ENCODE peak calls at places on chromosomes 7 and 10, in seven cellular contexts. One of them, this sample, is unnamed.

GRCh38 chr10:11195017-11195586 is 177.4 kb downstream of the CELF2 start:
- DNase-seq in IMR-90: no peak
- DNase-seq in PC-9: no peak
- DNase-seq in mesothelial cell of epicardium: no peak
- DNase-seq in activated CD8-positive, alpha-beta T cell treated with anti-CD3 and anti-CD28 coated beads for 36 hours: no peak
- DNase-seq in CD8-positive, alpha-beta T cell: no peak
- DNase-seq in tibial nerve: no peak
- DNase-seq in this sample: no peak

GRCh38 chr7:47819054-47819920 is 129.0 kb downstream of the PKD1L1 start:
- DNase-seq in IMR-90: peak; percentile 82
- DNase-seq in PC-9: peak; percentile 81
- DNase-seq in mesothelial cell of epicardium: peak; percentile 78
- DNase-seq in activated CD8-positive, alpha-beta T cell treated with anti-CD3 and anti-CD28 coated beads for 36 hours: peak; percentile 67
- DNase-seq in CD8-positive, alpha-beta T cell: peak; percentile 42
- DNase-seq in tibial nerve: peak; percentile 68
- DNase-seq in this sample: peak; percentile 56

GRCh38 chr10:86439544-86439943 is 72.9 kb upstream of the GRID1 start:
- DNase-seq in IMR-90: peak; percentile 97
- DNase-seq in PC-9: no peak
- DNase-seq in mesothelial cell of epicardium: no peak
- DNase-seq in activated CD8-positive, alpha-beta T cell treated with anti-CD3 and anti-CD28 coated beads for 36 hours: no peak
- DNase-seq in CD8-positive, alpha-beta T cell: no peak
- DNase-seq in tibial nerve: peak; percentile 70
- DNase-seq in this sample: no peak

GRCh38 chr7:21077602-21078001 is 290.9 kb upstream of the SP8 start:
- DNase-seq in IMR-90: no peak
- DNase-seq in PC-9: no peak
- DNase-seq in mesothelial cell of epicardium: no peak
- DNase-seq in activated CD8-positive, alpha-beta T cell treated with anti-CD3 and anti-CD28 coated beads for 36 hours: no peak
- DNase-seq in CD8-positive, alpha-beta T cell: no peak
- DNase-seq in tibial nerve: no peak
- DNase-seq in this sample: no peak

GRCh38 chr10:55509168-55509567 is 708.1 kb upstream of the PCDH15 start:
- DNase-seq in IMR-90: no peak
- DNase-seq in PC-9: no peak
- DNase-seq in mesothelial cell of epicardium: no peak
- DNase-seq in activated CD8-positive, alpha-beta T cell treated with anti-CD3 and anti-CD28 coated beads for 36 hours: no peak
- DNase-seq in CD8-positive, alpha-beta T cell: no peak
- DNase-seq in tibial nerve: no peak
- DNase-seq in this sample: no peak

GRCh38 chr7:113060100-113060499 is 26.5 kb downstream of the GPR85 start:
- DNase-seq in IMR-90: no peak
- DNase-seq in PC-9: no peak
- DNase-seq in mesothelial cell of epicardium: no peak
- DNase-seq in activated CD8-positive, alpha-beta T cell treated with anti-CD3 and anti-CD28 coated beads for 36 hours: no peak
- DNase-seq in CD8-positive, alpha-beta T cell: no peak
- DNase-seq in tibial nerve: no peak
- DNase-seq in this sample: no peak

GRCh38 chr10:63935705-63936104 is 414.5 kb downstream of the REEP3 start:
- DNase-seq in IMR-90: no peak
- DNase-seq in PC-9: no peak
- DNase-seq in mesothelial cell of epicardium: no peak
- DNase-seq in activated CD8-positive, alpha-beta T cell treated with anti-CD3 and anti-CD28 coated beads for 36 hours: no peak
- DNase-seq in CD8-positive, alpha-beta T cell: no peak
- DNase-seq in tibial nerve: no peak
- DNase-seq in this sample: no peak

GRCh38 chr7:83850037-83850619 is 201.2 kb upstream of the SEMA3E start:
- DNase-seq in IMR-90: no peak
- DNase-seq in PC-9: no peak
- DNase-seq in mesothelial cell of epicardium: no peak
- DNase-seq in activated CD8-positive, alpha-beta T cell treated with anti-CD3 and anti-CD28 coated beads for 36 hours: no peak
- DNase-seq in CD8-positive, alpha-beta T cell: no peak
- DNase-seq in tibial nerve: no peak
- DNase-seq in this sample: no peak

GRCh38 chr10:77531441-77532001 is 106.1 kb downstream of the KCNMA1 start:
- DNase-seq in IMR-90: peak; percentile 92
- DNase-seq in PC-9: peak; percentile 45
- DNase-seq in mesothelial cell of epicardium: no peak
- DNase-seq in activated CD8-positive, alpha-beta T cell treated with anti-CD3 and anti-CD28 coated beads for 36 hours: no peak
- DNase-seq in CD8-positive, alpha-beta T cell: no peak
- DNase-seq in tibial nerve: no peak
- DNase-seq in this sample: no peak

GRCh38 chr10:124025638-124026336 is 67.6 kb downstream of the CHST15 start:
- DNase-seq in IMR-90: no peak
- DNase-seq in PC-9: no peak
- DNase-seq in mesothelial cell of epicardium: no peak
- DNase-seq in activated CD8-positive, alpha-beta T cell treated with anti-CD3 and anti-CD28 coated beads for 36 hours: peak; percentile 21
- DNase-seq in CD8-positive, alpha-beta T cell: no peak
- DNase-seq in tibial nerve: no peak
- DNase-seq in this sample: no peak

GRCh38 chr7:26250239-26250638 is 41.4 kb upstream of the SNX10 start:
- DNase-seq in IMR-90: no peak
- DNase-seq in PC-9: no peak
- DNase-seq in mesothelial cell of epicardium: no peak
- DNase-seq in activated CD8-positive, alpha-beta T cell treated with anti-CD3 and anti-CD28 coated beads for 36 hours: no peak
- DNase-seq in CD8-positive, alpha-beta T cell: no peak
- DNase-seq in tibial nerve: no peak
- DNase-seq in this sample: no peak

GRCh38 chr10:114320249-114321116 is 81.4 kb downstream of the VWA2 start:
- DNase-seq in IMR-90: no peak
- DNase-seq in PC-9: peak; percentile 94
- DNase-seq in mesothelial cell of epicardium: no peak
- DNase-seq in activated CD8-positive, alpha-beta T cell treated with anti-CD3 and anti-CD28 coated beads for 36 hours: no peak
- DNase-seq in CD8-positive, alpha-beta T cell: no peak
- DNase-seq in tibial nerve: no peak
- DNase-seq in this sample: no peak

GRCh38 chr10:100020883-100021248 is 11.1 kb upstream of the DNMBP start:
- DNase-seq in IMR-90: no peak
- DNase-seq in PC-9: no peak
- DNase-seq in mesothelial cell of epicardium: no peak
- DNase-seq in activated CD8-positive, alpha-beta T cell treated with anti-CD3 and anti-CD28 coated beads for 36 hours: no peak
- DNase-seq in CD8-positive, alpha-beta T cell: no peak
- DNase-seq in tibial nerve: no peak
- DNase-seq in this sample: no peak

GRCh38 chr10:78524342-78524741 is 490.7 kb downstream of the RPS24 start:
- DNase-seq in IMR-90: no peak
- DNase-seq in PC-9: no peak
- DNase-seq in mesothelial cell of epicardium: no peak
- DNase-seq in activated CD8-positive, alpha-beta T cell treated with anti-CD3 and anti-CD28 coated beads for 36 hours: no peak
- DNase-seq in CD8-positive, alpha-beta T cell: no peak
- DNase-seq in tibial nerve: no peak
- DNase-seq in this sample: no peak

GRCh38 chr10:15136960-15137359 is 31.5 kb downstream of the NMT2 start:
- DNase-seq in IMR-90: peak; percentile 49
- DNase-seq in PC-9: no peak
- DNase-seq in mesothelial cell of epicardium: no peak
- DNase-seq in activated CD8-positive, alpha-beta T cell treated with anti-CD3 and anti-CD28 coated beads for 36 hours: no peak
- DNase-seq in CD8-positive, alpha-beta T cell: no peak
- DNase-seq in tibial nerve: no peak
- DNase-seq in this sample: no peak

GRCh38 chr10:77604063-77604462 is 33.5 kb downstream of the KCNMA1 start:
- DNase-seq in IMR-90: no peak
- DNase-seq in PC-9: no peak
- DNase-seq in mesothelial cell of epicardium: no peak
- DNase-seq in activated CD8-positive, alpha-beta T cell treated with anti-CD3 and anti-CD28 coated beads for 36 hours: no peak
- DNase-seq in CD8-positive, alpha-beta T cell: no peak
- DNase-seq in tibial nerve: no peak
- DNase-seq in this sample: no peak

GRCh38 chr10:92751534-92751811 is 61.7 kb downstream of the HHEX start:
- DNase-seq in IMR-90: no peak
- DNase-seq in PC-9: no peak
- DNase-seq in mesothelial cell of epicardium: no peak
- DNase-seq in activated CD8-positive, alpha-beta T cell treated with anti-CD3 and anti-CD28 coated beads for 36 hours: no peak
- DNase-seq in CD8-positive, alpha-beta T cell: no peak
- DNase-seq in tibial nerve: no peak
- DNase-seq in this sample: no peak

GRCh38 chr10:16780338-16780880 is 36.8 kb downstream of the RSU1 start:
- DNase-seq in IMR-90: no peak
- DNase-seq in PC-9: no peak
- DNase-seq in mesothelial cell of epicardium: no peak
- DNase-seq in activated CD8-positive, alpha-beta T cell treated with anti-CD3 and anti-CD28 coated beads for 36 hours: no peak
- DNase-seq in CD8-positive, alpha-beta T cell: no peak
- DNase-seq in tibial nerve: no peak
- DNase-seq in this sample: no peak

GRCh38 chr10:113230018-113230610 is 280.1 kb downstream of the TCF7L2 start:
- DNase-seq in IMR-90: no peak
- DNase-seq in PC-9: no peak
- DNase-seq in mesothelial cell of epicardium: no peak
- DNase-seq in activated CD8-positive, alpha-beta T cell treated with anti-CD3 and anti-CD28 coated beads for 36 hours: no peak
- DNase-seq in CD8-positive, alpha-beta T cell: no peak
- DNase-seq in tibial nerve: no peak
- DNase-seq in this sample: no peak
- TF ChIP-seq CTCF in IMR-90: no peak
- TF ChIP-seq CTCF in PC-9: no peak
- TF ChIP-seq CTCF in mesothelial cell of epicardium: no peak
- TF ChIP-seq CTCF in activated CD8-positive, alpha-beta T cell treated with anti-CD3 and anti-CD28 coated beads for 36 hours: no peak
- TF ChIP-seq CTCF in CD8-positive, alpha-beta T cell: no peak
- TF ChIP-seq CTCF in tibial nerve: no peak
- TF ChIP-seq CTCF in this sample: no peak

GRCh38 chr7:988426-988911 is 5.5 kb downstream of the CYP2W1 start:
- DNase-seq in IMR-90: no peak
- DNase-seq in PC-9: peak; percentile 70
- DNase-seq in mesothelial cell of epicardium: no peak
- DNase-seq in activated CD8-positive, alpha-beta T cell treated with anti-CD3 and anti-CD28 coated beads for 36 hours: no peak
- DNase-seq in CD8-positive, alpha-beta T cell: no peak
- DNase-seq in tibial nerve: no peak
- DNase-seq in this sample: no peak

GRCh38 chr7:990352-991005 is 7.5 kb downstream of the CYP2W1 start:
- DNase-seq in IMR-90: no peak
- DNase-seq in PC-9: no peak
- DNase-seq in mesothelial cell of epicardium: no peak
- DNase-seq in activated CD8-positive, alpha-beta T cell treated with anti-CD3 and anti-CD28 coated beads for 36 hours: no peak
- DNase-seq in CD8-positive, alpha-beta T cell: no peak
- DNase-seq in tibial nerve: no peak
- DNase-seq in this sample: no peak

GRCh38 chr7:986766-987722 is 4.1 kb downstream of the CYP2W1 start:
- DNase-seq in IMR-90: no peak
- DNase-seq in PC-9: no peak
- DNase-seq in mesothelial cell of epicardium: no peak
- DNase-seq in activated CD8-positive, alpha-beta T cell treated with anti-CD3 and anti-CD28 coated beads for 36 hours: no peak
- DNase-seq in CD8-positive, alpha-beta T cell: no peak
- DNase-seq in tibial nerve: no peak
- DNase-seq in this sample: no peak

GRCh38 chr7:987909-988308 is 4.9 kb downstream of the CYP2W1 start:
- DNase-seq in IMR-90: no peak
- DNase-seq in PC-9: no peak
- DNase-seq in mesothelial cell of epicardium: no peak
- DNase-seq in activated CD8-positive, alpha-beta T cell treated with anti-CD3 and anti-CD28 coated beads for 36 hours: no peak
- DNase-seq in CD8-positive, alpha-beta T cell: no peak
- DNase-seq in tibial nerve: no peak
- DNase-seq in this sample: no peak

DNA sequence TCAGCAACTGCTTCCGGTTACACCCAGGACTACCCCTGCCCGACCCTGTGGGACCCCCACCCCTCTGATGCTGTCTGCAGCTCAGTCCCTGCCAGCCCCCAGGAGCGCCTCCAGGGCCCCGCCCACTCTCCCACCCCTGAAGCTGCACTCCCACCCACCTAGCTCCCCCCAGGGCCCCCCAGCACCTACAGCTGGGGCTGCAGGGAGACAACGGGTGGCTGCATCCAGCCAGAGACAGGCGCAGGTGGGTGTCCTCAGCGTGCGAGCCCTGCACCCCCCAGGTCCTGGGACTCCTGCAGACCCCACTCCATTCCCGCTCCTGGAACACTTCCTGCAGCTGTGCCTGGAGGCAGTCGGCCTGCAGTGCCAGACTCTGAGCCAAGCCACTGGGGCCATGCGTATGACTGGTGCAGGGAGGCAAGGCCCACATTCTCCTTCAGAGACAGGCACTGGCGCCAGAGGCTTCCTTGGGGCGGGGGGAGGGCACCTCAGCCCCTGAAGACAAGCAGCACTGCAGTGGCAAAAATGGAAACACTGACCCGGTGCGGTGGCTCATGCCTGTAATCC is 6.1 kb downstream of the CYP2W1 start:
- DNase-seq in IMR-90: no peak
- DNase-seq in PC-9: no peak
- DNase-seq in mesothelial cell of epicardium: no peak
- DNase-seq in activated CD8-positive, alpha-beta T cell treated with anti-CD3 and anti-CD28 coated beads for 36 hours: no peak
- DNase-seq in CD8-positive, alpha-beta T cell: no peak
- DNase-seq in tibial nerve: no peak
- DNase-seq in this sample: no peak
- TF ChIP-seq CTCF in IMR-90: no peak
- TF ChIP-seq CTCF in PC-9: no peak
- TF ChIP-seq CTCF in mesothelial cell of epicardium: no peak
- TF ChIP-seq CTCF in activated CD8-positive, alpha-beta T cell treated with anti-CD3 and anti-CD28 coated beads for 36 hours: no peak
- TF ChIP-seq CTCF in CD8-positive, alpha-beta T cell: no peak
- TF ChIP-seq CTCF in tibial nerve: no peak
- TF ChIP-seq CTCF in this sample: no peak

DNA sequence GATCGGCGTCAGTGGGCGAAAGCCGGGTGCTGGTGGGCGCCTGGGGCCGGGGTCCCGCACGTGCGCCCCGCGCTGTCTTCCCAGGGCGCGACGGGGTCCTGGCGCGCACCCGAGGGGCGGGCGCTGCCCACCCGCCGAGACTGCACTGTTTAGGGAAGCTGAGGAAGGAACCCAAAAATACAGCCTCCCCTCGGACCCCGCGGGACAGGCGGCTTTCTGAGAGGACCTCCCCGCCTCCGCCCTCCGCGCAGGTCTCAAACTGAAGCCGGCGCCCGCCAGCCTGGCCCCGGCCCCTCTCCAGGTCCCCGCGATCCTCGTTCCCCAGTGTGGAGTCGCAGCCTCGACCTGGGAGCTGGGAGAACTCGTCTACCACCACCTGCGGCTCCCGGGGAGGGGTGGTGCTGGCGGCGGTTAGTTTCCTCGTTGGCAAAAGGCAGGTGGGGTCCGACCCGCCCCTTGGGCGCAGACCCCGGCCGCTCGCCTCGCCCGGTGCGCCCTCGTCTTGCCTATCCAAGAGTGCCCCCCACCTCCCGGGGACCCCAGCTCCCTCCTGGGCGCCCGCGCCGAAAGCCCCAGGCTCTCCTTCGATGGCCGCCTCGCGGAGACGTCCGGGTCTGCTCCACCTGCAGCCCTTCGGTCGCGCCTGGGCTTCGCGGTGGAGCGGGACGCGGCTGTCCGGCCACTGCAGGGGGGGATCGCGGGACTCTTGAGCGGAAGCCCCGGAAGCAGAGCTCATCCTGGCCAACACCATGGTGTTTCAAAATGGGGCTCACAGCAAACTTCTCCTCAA is 1.1 kb downstream of the EGFR start:
- DNase-seq in IMR-90: no peak
- DNase-seq in PC-9: peak; percentile 62
- DNase-seq in mesothelial cell of epicardium: peak; percentile 56
- DNase-seq in activated CD8-positive, alpha-beta T cell treated with anti-CD3 and anti-CD28 coated beads for 36 hours: no peak
- DNase-seq in CD8-positive, alpha-beta T cell: no peak
- DNase-seq in tibial nerve: no peak
- DNase-seq in this sample: peak; percentile 41
- TF ChIP-seq CTCF in IMR-90: no peak
- TF ChIP-seq CTCF in PC-9: peak; percentile 32
- TF ChIP-seq CTCF in mesothelial cell of epicardium: no peak
- TF ChIP-seq CTCF in activated CD8-positive, alpha-beta T cell treated with anti-CD3 and anti-CD28 coated beads for 36 hours: no peak
- TF ChIP-seq CTCF in CD8-positive, alpha-beta T cell: no peak
- TF ChIP-seq CTCF in tibial nerve: no peak
- TF ChIP-seq CTCF in this sample: peak; percentile 31

DNA sequence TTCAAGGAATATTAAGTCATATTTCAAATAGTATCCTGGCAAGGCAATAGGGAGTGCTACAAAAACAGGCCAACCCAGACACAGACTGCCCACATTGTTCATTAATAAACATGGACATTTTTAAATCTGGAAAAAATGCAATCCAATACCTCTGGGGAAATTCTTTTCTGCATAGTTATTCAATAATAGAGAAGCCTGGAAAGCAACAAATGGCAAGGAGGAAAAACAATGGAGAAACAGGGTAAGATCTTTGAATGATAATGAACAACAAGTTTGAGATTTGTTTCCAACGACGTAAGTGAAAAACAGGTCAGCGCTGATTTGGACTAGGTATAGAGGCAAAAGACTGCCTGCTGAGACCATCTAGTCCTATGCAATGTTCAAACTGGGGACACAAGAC is 44.7 kb upstream of the ZNF800 start:
- DNase-seq in IMR-90: no peak
- DNase-seq in PC-9: no peak
- DNase-seq in mesothelial cell of epicardium: no peak
- DNase-seq in activated CD8-positive, alpha-beta T cell treated with anti-CD3 and anti-CD28 coated beads for 36 hours: no peak
- DNase-seq in CD8-positive, alpha-beta T cell: no peak
- DNase-seq in tibial nerve: no peak
- DNase-seq in this sample: no peak
- TF ChIP-seq CTCF in IMR-90: no peak
- TF ChIP-seq CTCF in PC-9: no peak
- TF ChIP-seq CTCF in mesothelial cell of epicardium: no peak
- TF ChIP-seq CTCF in activated CD8-positive, alpha-beta T cell treated with anti-CD3 and anti-CD28 coated beads for 36 hours: no peak
- TF ChIP-seq CTCF in CD8-positive, alpha-beta T cell: no peak
- TF ChIP-seq CTCF in tibial nerve: no peak
- TF ChIP-seq CTCF in this sample: no peak